ENCODE peak calls at places on chromosomes 1 and 21, in eight cellular contexts. U is suprapubic skin; Z is head of caudate nucleus; I is amniotic epithelial cell; N is H54; Q is osteocyte; G is body of pancreas; E is stimulated activated CD8-positive, alpha-beta memory T cell treated with anti-CD3 and anti-CD28 coated beads, Interleukin-15, amount 100 ng/mL, for 4 hours. H is an unnamed sample.

GRCh38 chr1:244815600-244816099 is 19.8 kb upstream of the COX20 start:
- DNase-seq in G (no peak), N (no peak), E (no peak), Q (no peak), I (no peak), Z (no peak), U (no peak), H (no peak)

GRCh38 chr1:4268262-4268889 is 368.3 kb upstream of the C1orf174 start:
- DNase-seq in Z (no peak), Q (no peak), G (no peak), I (no peak), U (no peak), N (no peak), E (no peak), H (no peak)

GRCh38 chr1:109609881-109610280 is 9.5 kb downstream of the GNAT2 start:
- DNase-seq in Q (no peak), N (no peak), G (no peak), E (no peak), Z (no peak), I (no peak), U (no peak), H (no peak)

GRCh38 chr1:22331618-22332017 is 120.0 kb upstream of the ZBTB40 start:
- DNase-seq in G (no peak), N (no peak), Q (no peak), Z (no peak), E (no peak), U (peak), I (peak), H (no peak)

GRCh38 chr1:25360596-25361581 is 22.8 kb downstream of the TMEM50A start:
- DNase-seq in I (peak), N (peak), Q (no peak), U (no peak), Z (no peak), E (no peak), G (no peak), H (no peak)

GRCh38 chr21:30194701-30195299 is 21.1 kb downstream of the CLDN8 start:
- DNase-seq in G (no peak), N (peak), E (no peak), Q (no peak), U (no peak), I (no peak), Z (no peak), H (no peak)

GRCh38 chr1:85444381-85444780 is 20.6 kb downstream of the DDAH1 start:
- DNase-seq in E (no peak), G (no peak), Q (no peak), I (peak), Z (no peak), U (no peak), N (no peak), H (no peak)

GRCh38 chr21:39666681-39667315 is 54.1 kb downstream of the B3GALT5 start:
- DNase-seq in N (no peak), I (no peak), Z (no peak), E (no peak), G (peak), Q (peak), U (no peak), H (no peak)

GRCh38 chr1:46152021-46152420 is 19.6 kb upstream of the PIK3R3 start:
- DNase-seq in N (no peak), U (no peak), G (no peak), Z (no peak), I (peak), E (no peak), Q (no peak), H (no peak)

GRCh38 chr1:162230096-162230495 is 146.6 kb downstream of the SPATA46 start:
- DNase-seq in N (peak), U (no peak), G (peak), Q (no peak), Z (peak), E (no peak), I (peak), H (no peak)

H was measured in naive thymus-derived CD4-positive, alpha-beta T cell.